ENCODE peak calls at places on chromosomes 13 and 19, in eight cellular contexts. C is tibial artery, Z is cardiac muscle cell, E is heart left ventricle, L is body of pancreas, Q is pancreas, W is stomach, Y is endodermal cell. B is an unnamed sample.

GRCh38 chr13:113548171-113548641 is 36.3 kb upstream of the TFDP1 start:
- DNase-seq in C (no peak), Z (no peak), W (no peak), E (no peak), Y (peak), Q (no peak), L (peak), B (no peak)

GRCh38 chr19:34996978-34997640 is 3.0 kb upstream of the GRAMD1A start:
- DNase-seq in L (no peak), Y (no peak), Z (no peak), E (no peak), Q (no peak), C (no peak), W (no peak), B (no peak)

GRCh38 chr19:9132422-9132821 is 5.7 kb upstream of the OR7G3 start:
- DNase-seq in Z (no peak), L (no peak), W (no peak), C (no peak), Q (no peak), Y (no peak), E (no peak), B (no peak)

GRCh38 chr13:73284475-73284874 is 225.7 kb downstream of the KLF5 start:
- DNase-seq in Y (no peak), C (no peak), Q (no peak), Z (no peak), L (no peak), W (no peak), E (no peak), B (no peak)

GRCh38 chr19:29118384-29118783 is 94.6 kb downstream of the UQCRFS1 start:
- DNase-seq in E (no peak), W (no peak), C (no peak), Z (no peak), Q (no peak), Y (no peak), L (no peak), B (no peak)

GRCh38 chr13:74114202-74114601 is 20.0 kb downstream of the KLF12 start:
- DNase-seq in Z (no peak), Y (no peak), L (no peak), Q (no peak), C (no peak), E (no peak), W (no peak), B (no peak)

GRCh38 chr13:99859178-99860177 is 112.1 kb downstream of the ZIC5 start:
- DNase-seq in Z (no peak), L (no peak), C (no peak), W (no peak), E (no peak), Y (no peak), Q (no peak), B (peak)

GRCh38 chr13:81388400-81388799 is 1047.5 kb upstream of the SPRY2 start:
- DNase-seq in C (no peak), Q (no peak), L (no peak), E (no peak), Y (no peak), Z (no peak), W (no peak), B (no peak)

GRCh38 chr19:10553943-10554381 is 10.3 kb downstream of the ATG4D start:
- DNase-seq in Y (no peak), Z (no peak), L (no peak), Q (no peak), E (no peak), W (peak), C (no peak), B (peak)

GRCh38 chr19:53519431-53519830 is 18.5 kb upstream of the ZNF331 start:
- DNase-seq in Q (peak), Z (no peak), E (peak), L (no peak), Y (no peak), W (no peak), C (no peak), B (no peak)

GRCh38 chr13:109162248-109163051 is 533.0 kb downstream of the MYO16 start:
- DNase-seq in Q (no peak), C (no peak), Z (no peak), Y (no peak), E (no peak), L (no peak), W (no peak), B (peak)

GRCh38 chr19:48135411-48135810 is 24.8 kb upstream of the PLA2G4C start:
- DNase-seq in L (peak), E (no peak), W (no peak), C (no peak), Q (no peak), Z (no peak), Y (peak), B (peak)

GRCh38 chr19:17337675-17338439 is 504 bp downstream of the GTPBP3 start:
- DNase-seq in E (no peak), Q (no peak), Z (peak), L (no peak), C (no peak), W (no peak), Y (no peak), B (peak)

GRCh38 chr19:10544753-10545251 is 1.1 kb downstream of the ATG4D start:
- DNase-seq in W (no peak), Z (no peak), L (peak), Y (peak), C (no peak), Q (no peak), E (no peak), B (no peak)

GRCh38 chr13:105336706-105337582 is 1198.5 kb downstream of the EFNB2 start:
- DNase-seq in Y (no peak), Q (no peak), Z (no peak), L (no peak), C (no peak), E (no peak), W (no peak), B (no peak)

GRCh38 chr19:14116918-14117578 is 514 bp downstream of the PRKACA start:
- DNase-seq in L (peak), W (no peak), Q (peak), C (peak), Z (no peak), E (peak), Y (peak), B (no peak)

GRCh38 chr13:44915962-44916361 is 73.3 kb downstream of the NUFIP1 start:
- DNase-seq in W (no peak), L (no peak), C (no peak), Q (no peak), Z (no peak), E (no peak), Y (no peak), B (no peak)

GRCh38 chr19:43499042-43499441 is 5.5 kb downstream of the PHLDB3 start:
- DNase-seq in Z (no peak), E (no peak), C (no peak), L (no peak), Y (no peak), W (peak), Q (no peak), B (no peak)

GRCh38 chr13:26323764-26324163 is 69.8 kb downstream of the CDK8 start:
- DNase-seq in E (no peak), Q (no peak), C (no peak), W (no peak), Y (no peak), L (no peak), Z (no peak), B (no peak)

GRCh38 chr19:11281336-11282049 is 14.5 kb upstream of the TSPAN16 start:
- DNase-seq in W (no peak), Y (no peak), Q (no peak), E (no peak), C (no peak), Z (no peak), L (no peak), B (no peak)

GRCh38 chr19:48543121-48543710 is 8.8 kb upstream of the SULT2B1 start:
- DNase-seq in L (peak), Z (no peak), C (no peak), W (peak), Y (peak), E (no peak), Q (peak), B (no peak)

GRCh38 chr19:51511353-51511752 is 9.8 kb upstream of the SIGLEC12 start:
- DNase-seq in Q (no peak), L (no peak), Z (no peak), C (no peak), E (no peak), Y (peak), W (no peak), B (peak)

GRCh38 chr19:35513975-35514809 is 743 bp upstream of the DMKN start:
- DNase-seq in Z (peak), L (no peak), Q (no peak), Y (peak), W (no peak), E (no peak), C (no peak), B (no peak)

GRCh38 chr19:39110263-39110967 is 15.2 kb upstream of the PAK4 start:
- DNase-seq in Z (peak), C (peak), W (peak), L (peak), Y (peak), E (no peak), Q (peak), B (peak)

GRCh38 chr19:661427-662196 is 1.4 kb downstream of the RNF126 start:
- DNase-seq in Q (no peak), C (no peak), Z (peak), E (peak), Y (peak), L (no peak), W (peak), B (peak)

GRCh38 chr19:17753976-17754375 is 2.7 kb downstream of the FCHO1 start:
- DNase-seq in C (no peak), E (no peak), W (no peak), Y (no peak), Q (no peak), L (no peak), Z (no peak), B (no peak)

GRCh38 chr13:59343132-59343531 is 820.6 kb downstream of the DIAPH3 start:
- DNase-seq in Z (peak), W (no peak), C (no peak), Y (no peak), L (no peak), Q (no peak), E (no peak), B (no peak)

GRCh38 chr13:88063741-88064140 is 392.6 kb downstream of the SLITRK5 start:
- DNase-seq in L (no peak), Q (no peak), C (no peak), W (no peak), Z (no peak), E (no peak), Y (no peak), B (no peak)

GRCh38 chr13:27177852-27178251 is 6.2 kb upstream of the USP12 start:
- DNase-seq in Y (peak), W (no peak), Q (no peak), C (no peak), Z (no peak), E (no peak), L (no peak), B (no peak)

GRCh38 chr13:29081036-29081435 is 260.9 kb downstream of the MTUS2 start:
- DNase-seq in Y (no peak), Z (no peak), C (no peak), L (no peak), W (no peak), E (no peak), Q (no peak), B (peak)

GRCh38 chr19:30783212-30783611 is 411.0 kb downstream of the ZNF536 start:
- DNase-seq in Y (no peak), Z (no peak), W (no peak), Q (no peak), C (no peak), E (no peak), L (no peak), B (no peak)

GRCh38 chr13:39134574-39134973 is 96.3 kb downstream of the NHLRC3 start:
- DNase-seq in Y (no peak), W (no peak), Q (no peak), Z (no peak), L (no peak), E (no peak), C (no peak), B (no peak)

GRCh38 chr13:30862707-30863106 is 43.4 kb upstream of the MEDAG start:
- DNase-seq in Q (no peak), L (no peak), C (peak), W (no peak), Y (peak), Z (no peak), E (peak), B (no peak)

GRCh38 chr13:97911311-97912138 is 42.0 kb upstream of the IPO5 start:
- DNase-seq in C (no peak), W (no peak), Q (peak), Z (no peak), E (no peak), L (peak), Y (peak), B (peak)

GRCh38 chr13:113029487-113030258 is 60.7 kb downstream of the MCF2L start:
- DNase-seq in Z (peak), Q (peak), E (no peak), Y (peak), C (no peak), W (peak), L (peak), B (peak)

GRCh38 chr19:1042689-1043511 is 3.0 kb downstream of the ABCA7 start:
- DNase-seq in Q (peak), E (no peak), C (no peak), Y (peak), Z (no peak), W (no peak), L (no peak), B (no peak)

GRCh38 chr13:107124129-107124718 is 556.3 kb upstream of the ARGLU1 start:
- DNase-seq in W (no peak), E (no peak), L (no peak), Y (no peak), Z (peak), Q (no peak), C (no peak), B (no peak)

GRCh38 chr13:103200118-103200885 is 134.1 kb upstream of the SLC10A2 start:
- DNase-seq in C (no peak), W (no peak), Z (no peak), Y (no peak), Q (no peak), L (no peak), E (no peak), B (no peak)
- TF ChIP-seq CTCF in C (no peak), W (no peak), Z (no peak), Y (no peak), Q (no peak), L (no peak), E (no peak), B (no peak)

GRCh38 chr13:49218493-49219051 is 1.6 kb upstream of the MLNR start:
- DNase-seq in E (no peak), W (no peak), Q (no peak), L (no peak), Z (peak), Y (peak), C (no peak), B (no peak)
- H3K4me3 ChIP-seq in E (no peak), W (no peak), Q (no peak), L (no peak), Z (peak), Y (no peak), C (no peak), B (no peak)

GRCh38 chr13:111518161-111518791 is 197.8 kb downstream of the TEX29 start:
- DNase-seq in E (no peak), C (no peak), Y (peak), L (peak), W (no peak), Q (no peak), Z (no peak), B (no peak)
- TF ChIP-seq CTCF in E (no peak), C (no peak), Y (peak), L (peak), W (peak), Q (no peak), Z (no peak), B (no peak)

GRCh38 chr13:51805313-51805712 is 1.4 kb upstream of the DHRS12 start:
- DNase-seq in L (no peak), Y (no peak), Z (no peak), C (no peak), E (no peak), Q (peak), W (no peak), B (no peak)
- H3K4me3 ChIP-seq in L (no peak), Y (peak), Z (no peak), C (peak), E (peak), Q (peak), W (peak), B (no peak)

DNA sequence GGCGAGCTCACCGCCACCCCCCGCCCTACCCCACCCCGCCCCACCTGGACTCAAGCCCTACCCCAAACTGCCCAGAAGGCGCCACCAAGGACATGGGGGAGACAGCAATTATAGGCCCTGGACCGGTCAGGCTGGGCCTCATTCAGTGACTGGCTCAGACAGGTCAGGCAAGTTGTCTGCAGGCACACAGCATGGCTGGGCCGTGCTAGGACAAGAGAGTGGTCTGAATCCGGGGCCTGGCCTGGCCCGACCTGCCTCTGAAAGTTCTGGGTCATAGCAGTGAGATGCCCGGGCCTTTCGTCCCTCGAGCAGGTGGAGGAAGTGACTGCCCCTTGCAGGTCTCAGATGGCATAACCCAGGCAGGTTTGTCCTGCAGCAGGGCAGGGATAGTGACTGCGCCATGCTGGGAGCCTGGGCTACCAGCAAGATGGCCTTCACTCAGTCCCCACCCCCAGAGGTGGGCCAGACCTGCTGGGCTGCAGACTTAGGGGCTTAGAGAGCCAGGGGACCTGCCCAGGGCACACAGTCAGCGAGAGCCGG is 21.0 kb downstream of the COMP start:
- DNase-seq in Y (no peak), E (no peak), W (no peak), C (no peak), Z (no peak), L (no peak), Q (no peak), B (no peak)
- TF ChIP-seq CTCF in Y (peak), E (no peak), W (no peak), C (no peak), Z (no peak), L (no peak), Q (no peak), B (no peak)